ENCODE peak calls at places on chromosomes 2 and 18, in seven cellular contexts. R, O, P, G, L, A and M are unnamed samples.

GRCh38 chr2:224395646-224396390 is 6.1 kb downstream of the FAM124B start:
- DNase-seq in L (no peak), O (no peak), P (no peak), G (no peak), A (no peak), R (no peak), M (no peak)

GRCh38 chr2:206275274-206276160 is 1.1 kb downstream of the ZDBF2 start:
- DNase-seq in G (no peak), L (peak), P (peak), R (no peak), O (no peak), A (peak), M (no peak)

GRCh38 chr2:240347949-240348500 is 87.4 kb upstream of the GPC1 start:
- DNase-seq in P (no peak), R (no peak), O (peak), L (no peak), G (no peak), A (no peak), M (no peak)

GRCh38 chr18:30135938-30136337 is 906.6 kb downstream of the DSC3 start:
- DNase-seq in A (no peak), G (no peak), P (no peak), R (no peak), O (no peak), L (no peak), M (no peak)

GRCh38 chr2:230713331-230714121 is 884 bp downstream of the CAB39 start:
- DNase-seq in L (peak), R (peak), A (peak), O (peak), G (peak), P (peak), M (peak)

GRCh38 chr18:31819106-31819924 is 58.6 kb upstream of the SLC25A52 start:
- DNase-seq in L (peak), P (peak), A (peak), G (no peak), O (no peak), R (no peak), M (no peak)

GRCh38 chr18:74796928-74797576 is 199.4 kb downstream of the ZNF407 start:
- DNase-seq in L (no peak), G (no peak), A (peak), O (no peak), R (no peak), P (peak), M (no peak)

GRCh38 chr2:240579771-240580614 is 6.5 kb upstream of the CAPN10 start:
- DNase-seq in P (peak), R (no peak), O (peak), A (no peak), G (no peak), L (no peak), M (peak)

GRCh38 chr2:148528356-148529064 is 116.0 kb upstream of the EPC2 start:
- DNase-seq in L (no peak), G (no peak), R (no peak), A (no peak), O (no peak), P (no peak), M (no peak)

GRCh38 chr2:31255911-31256571 is 22.1 kb downstream of the EHD3 start:
- DNase-seq in O (no peak), R (no peak), P (no peak), L (no peak), G (no peak), A (no peak), M (no peak)